ENCODE peak calls at places on chromosomes 16 and 17, in seven cellular contexts. One of them, this sample, is unnamed.

GRCh38 chr16:85460252-85460982 is 152.7 kb upstream of the GSE1 start:
- DNase-seq in AG04450: no peak
- DNase-seq in heart right ventricle: no peak
- DNase-seq in brain microvascular endothelial cell: no peak
- DNase-seq in left ventricle myocardium inferior: no peak
- DNase-seq in ovary: peak
- DNase-seq in choroid plexus epithelial cell: peak
- DNase-seq in this sample: peak

GRCh38 chr16:23072084-23072599 is 77.1 kb downstream of the USP31 start:
- DNase-seq in AG04450: peak
- DNase-seq in heart right ventricle: peak
- DNase-seq in brain microvascular endothelial cell: peak
- DNase-seq in left ventricle myocardium inferior: peak
- DNase-seq in ovary: peak
- DNase-seq in choroid plexus epithelial cell: peak
- DNase-seq in this sample: peak

GRCh38 chr16:19127205-19127604 is 13.4 kb downstream of the ITPRIPL2 start:
- DNase-seq in AG04450: no peak
- DNase-seq in heart right ventricle: no peak
- DNase-seq in brain microvascular endothelial cell: no peak
- DNase-seq in left ventricle myocardium inferior: no peak
- DNase-seq in ovary: no peak
- DNase-seq in choroid plexus epithelial cell: no peak
- DNase-seq in this sample: no peak

GRCh38 chr16:27127293-27127692 is 60.6 kb downstream of the C16orf82 start:
- DNase-seq in AG04450: peak
- DNase-seq in heart right ventricle: no peak
- DNase-seq in brain microvascular endothelial cell: peak
- DNase-seq in left ventricle myocardium inferior: no peak
- DNase-seq in ovary: no peak
- DNase-seq in choroid plexus epithelial cell: peak
- DNase-seq in this sample: no peak

GRCh38 chr17:49101054-49101534 is 31.5 kb upstream of the B4GALNT2 start:
- DNase-seq in AG04450: no peak
- DNase-seq in heart right ventricle: no peak
- DNase-seq in brain microvascular endothelial cell: peak
- DNase-seq in left ventricle myocardium inferior: no peak
- DNase-seq in ovary: no peak
- DNase-seq in choroid plexus epithelial cell: peak
- DNase-seq in this sample: no peak

GRCh38 chr17:19876524-19877161 is 8.9 kb upstream of the ULK2 start:
- DNase-seq in AG04450: no peak
- DNase-seq in heart right ventricle: peak
- DNase-seq in brain microvascular endothelial cell: no peak
- DNase-seq in left ventricle myocardium inferior: peak
- DNase-seq in ovary: no peak
- DNase-seq in choroid plexus epithelial cell: no peak
- DNase-seq in this sample: no peak

GRCh38 chr16:89422527-89422904 is 67.8 kb downstream of the ANKRD11 start:
- DNase-seq in AG04450: no peak
- DNase-seq in heart right ventricle: no peak
- DNase-seq in brain microvascular endothelial cell: peak
- DNase-seq in left ventricle myocardium inferior: no peak
- DNase-seq in ovary: no peak
- DNase-seq in choroid plexus epithelial cell: peak
- DNase-seq in this sample: peak

GRCh38 chr16:6189216-6189615 is 1091.6 kb upstream of the EEF2KMT start:
- DNase-seq in AG04450: no peak
- DNase-seq in heart right ventricle: no peak
- DNase-seq in brain microvascular endothelial cell: no peak
- DNase-seq in left ventricle myocardium inferior: no peak
- DNase-seq in ovary: no peak
- DNase-seq in choroid plexus epithelial cell: no peak
- DNase-seq in this sample: no peak

GRCh38 chr17:2172447-2172938 is 117.6 kb downstream of the HIC1 start:
- DNase-seq in AG04450: peak
- DNase-seq in heart right ventricle: peak
- DNase-seq in brain microvascular endothelial cell: peak
- DNase-seq in left ventricle myocardium inferior: peak
- DNase-seq in ovary: peak
- DNase-seq in choroid plexus epithelial cell: no peak
- DNase-seq in this sample: peak

GRCh38 chr17:61782683-61783082 is 80.6 kb downstream of the BRIP1 start:
- DNase-seq in AG04450: no peak
- DNase-seq in heart right ventricle: no peak
- DNase-seq in brain microvascular endothelial cell: no peak
- DNase-seq in left ventricle myocardium inferior: no peak
- DNase-seq in ovary: no peak
- DNase-seq in choroid plexus epithelial cell: no peak
- DNase-seq in this sample: no peak

GRCh38 chr17:61786088-61786487 is 77.2 kb downstream of the BRIP1 start:
- DNase-seq in AG04450: no peak
- DNase-seq in heart right ventricle: no peak
- DNase-seq in brain microvascular endothelial cell: no peak
- DNase-seq in left ventricle myocardium inferior: no peak
- DNase-seq in ovary: no peak
- DNase-seq in choroid plexus epithelial cell: no peak
- DNase-seq in this sample: no peak

GRCh38 chr17:61783120-61783519 is 80.2 kb downstream of the BRIP1 start:
- DNase-seq in AG04450: no peak
- DNase-seq in heart right ventricle: no peak
- DNase-seq in brain microvascular endothelial cell: no peak
- DNase-seq in left ventricle myocardium inferior: no peak
- DNase-seq in ovary: no peak
- DNase-seq in choroid plexus epithelial cell: no peak
- DNase-seq in this sample: no peak

GRCh38 chr17:61784510-61784909 is 78.8 kb downstream of the BRIP1 start:
- DNase-seq in AG04450: no peak
- DNase-seq in heart right ventricle: no peak
- DNase-seq in brain microvascular endothelial cell: no peak
- DNase-seq in left ventricle myocardium inferior: no peak
- DNase-seq in ovary: no peak
- DNase-seq in choroid plexus epithelial cell: no peak
- DNase-seq in this sample: no peak

DNA sequence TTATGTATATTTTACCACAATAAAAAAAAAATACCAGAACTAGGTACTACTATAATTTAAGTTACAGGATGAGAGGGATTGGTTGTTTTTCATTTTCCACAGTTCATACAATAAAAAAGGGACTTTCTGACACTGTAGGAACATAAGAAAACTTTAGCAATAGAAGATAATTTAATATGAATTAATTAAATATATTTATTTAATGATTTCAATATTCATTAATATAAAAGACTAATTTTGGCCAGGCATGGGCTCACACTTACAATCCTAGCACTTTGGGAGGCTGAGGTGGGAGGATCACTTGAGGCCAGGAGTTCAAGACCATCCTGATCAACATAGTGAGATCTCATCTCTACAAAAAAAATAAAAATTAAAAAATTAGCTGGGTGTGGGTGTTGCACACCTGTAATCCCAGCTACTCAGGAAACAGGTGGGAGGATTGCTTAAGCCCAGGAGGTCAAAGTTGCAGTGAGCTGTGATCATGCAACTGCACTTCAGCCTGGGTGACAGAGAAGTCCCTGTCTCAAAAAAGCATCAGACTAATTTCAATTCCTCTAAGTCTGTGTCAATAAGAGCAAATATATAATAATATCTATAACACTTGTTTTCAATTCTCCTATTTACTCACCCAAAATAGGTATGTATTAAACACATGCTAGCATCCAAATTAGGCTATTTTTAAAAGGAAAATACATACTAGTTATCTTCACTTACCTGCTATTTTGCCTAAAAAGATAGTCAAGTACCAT is 79.6 kb downstream of the BRIP1 start:
- DNase-seq in AG04450: no peak
- DNase-seq in heart right ventricle: no peak
- DNase-seq in brain microvascular endothelial cell: no peak
- DNase-seq in left ventricle myocardium inferior: no peak
- DNase-seq in ovary: no peak
- DNase-seq in choroid plexus epithelial cell: no peak
- DNase-seq in this sample: no peak
- H3K4me3 ChIP-seq in AG04450: no peak
- H3K4me3 ChIP-seq in heart right ventricle: no peak
- H3K4me3 ChIP-seq in brain microvascular endothelial cell: no peak
- H3K4me3 ChIP-seq in left ventricle myocardium inferior: no peak
- H3K4me3 ChIP-seq in ovary: no peak
- H3K4me3 ChIP-seq in choroid plexus epithelial cell: no peak
- H3K4me3 ChIP-seq in this sample: no peak

DNA sequence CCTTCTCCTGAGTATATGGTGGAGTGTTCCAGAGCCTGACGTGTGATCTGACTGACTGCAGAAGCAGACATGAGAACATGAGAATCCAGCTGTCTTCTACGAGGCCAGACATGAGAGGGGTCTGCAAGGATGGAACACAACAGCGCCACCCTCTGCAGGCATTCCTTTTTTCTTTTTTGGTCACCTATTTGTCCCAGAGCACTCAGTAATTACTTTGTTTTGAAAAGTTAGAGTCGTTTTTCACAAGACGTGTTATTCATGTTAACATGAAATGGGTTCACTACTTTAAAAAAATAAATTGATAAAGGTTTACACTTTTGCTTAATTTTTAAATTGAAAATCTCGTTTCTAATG is 43.8 kb upstream of the ATP2A3 start:
- DNase-seq in AG04450: no peak
- DNase-seq in heart right ventricle: no peak
- DNase-seq in brain microvascular endothelial cell: no peak
- DNase-seq in left ventricle myocardium inferior: no peak
- DNase-seq in ovary: no peak
- DNase-seq in choroid plexus epithelial cell: peak
- DNase-seq in this sample: no peak
- TF ChIP-seq CTCF in AG04450: peak
- TF ChIP-seq CTCF in heart right ventricle: no peak
- TF ChIP-seq CTCF in brain microvascular endothelial cell: peak
- TF ChIP-seq CTCF in left ventricle myocardium inferior: no peak
- TF ChIP-seq CTCF in ovary: no peak
- TF ChIP-seq CTCF in choroid plexus epithelial cell: peak
- TF ChIP-seq CTCF in this sample: no peak

GRCh38 chr17:45430738-45431530 is 1.7 kb downstream of the ARHGAP27 start:
- DNase-seq in AG04450: no peak
- DNase-seq in heart right ventricle: no peak
- DNase-seq in brain microvascular endothelial cell: no peak
- DNase-seq in left ventricle myocardium inferior: no peak
- DNase-seq in ovary: no peak
- DNase-seq in choroid plexus epithelial cell: peak
- DNase-seq in this sample: no peak

GRCh38 chr17:45429338-45430005 is 3.2 kb downstream of the ARHGAP27 start:
- DNase-seq in AG04450: no peak
- DNase-seq in heart right ventricle: no peak
- DNase-seq in brain microvascular endothelial cell: no peak
- DNase-seq in left ventricle myocardium inferior: no peak
- DNase-seq in ovary: no peak
- DNase-seq in choroid plexus epithelial cell: no peak
- DNase-seq in this sample: no peak

GRCh38 chr17:45428954-45429337 is 3.7 kb downstream of the ARHGAP27 start:
- DNase-seq in AG04450: no peak
- DNase-seq in heart right ventricle: no peak
- DNase-seq in brain microvascular endothelial cell: no peak
- DNase-seq in left ventricle myocardium inferior: no peak
- DNase-seq in ovary: no peak
- DNase-seq in choroid plexus epithelial cell: no peak
- DNase-seq in this sample: no peak

GRCh38 chr17:45431531-45432404 is 902 bp downstream of the ARHGAP27 start:
- DNase-seq in AG04450: no peak
- DNase-seq in heart right ventricle: peak
- DNase-seq in brain microvascular endothelial cell: no peak
- DNase-seq in left ventricle myocardium inferior: peak
- DNase-seq in ovary: no peak
- DNase-seq in choroid plexus epithelial cell: peak
- DNase-seq in this sample: peak

DNA sequence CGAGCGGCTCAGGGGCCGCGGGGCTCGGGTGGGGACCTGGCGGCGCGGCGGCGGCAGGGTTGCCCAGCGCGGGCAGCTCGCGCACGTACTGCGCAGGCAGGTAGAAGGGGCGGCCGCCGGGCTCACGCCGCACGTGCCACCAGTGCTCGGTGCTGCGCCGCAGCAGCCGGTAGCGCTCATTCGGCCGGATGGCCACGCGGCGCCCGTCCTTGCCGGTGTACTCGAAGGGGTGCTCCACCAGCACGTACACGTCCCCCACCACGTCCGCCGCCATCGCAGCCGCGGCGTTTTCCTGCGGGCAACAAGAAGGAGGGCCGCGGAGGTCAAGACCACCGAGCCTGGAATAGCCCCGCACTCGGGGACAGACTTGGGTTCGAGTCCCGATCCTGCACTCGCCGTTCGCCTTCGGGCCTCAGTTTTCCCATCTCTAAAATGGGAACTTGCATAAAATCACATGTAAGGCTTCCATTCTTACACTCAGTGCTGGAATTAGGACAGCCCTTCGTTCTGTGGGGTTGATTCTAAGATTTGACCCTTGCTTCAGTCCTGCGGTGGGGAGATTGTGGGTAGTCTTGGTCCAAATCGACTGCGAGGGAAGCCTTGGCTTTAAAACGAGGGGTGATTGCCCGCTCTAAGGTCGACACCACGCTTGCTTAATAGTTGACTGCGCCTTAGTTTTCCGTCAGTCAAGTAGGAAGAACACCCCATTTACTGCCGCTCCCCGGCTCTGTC is 2.5 kb downstream of the ARHGAP27 start:
- DNase-seq in AG04450: no peak
- DNase-seq in heart right ventricle: no peak
- DNase-seq in brain microvascular endothelial cell: no peak
- DNase-seq in left ventricle myocardium inferior: no peak
- DNase-seq in ovary: no peak
- DNase-seq in choroid plexus epithelial cell: no peak
- DNase-seq in this sample: no peak
- H3K4me3 ChIP-seq in AG04450: no peak
- H3K4me3 ChIP-seq in heart right ventricle: no peak
- H3K4me3 ChIP-seq in brain microvascular endothelial cell: peak
- H3K4me3 ChIP-seq in left ventricle myocardium inferior: peak
- H3K4me3 ChIP-seq in ovary: no peak
- H3K4me3 ChIP-seq in choroid plexus epithelial cell: peak
- H3K4me3 ChIP-seq in this sample: no peak

DNA sequence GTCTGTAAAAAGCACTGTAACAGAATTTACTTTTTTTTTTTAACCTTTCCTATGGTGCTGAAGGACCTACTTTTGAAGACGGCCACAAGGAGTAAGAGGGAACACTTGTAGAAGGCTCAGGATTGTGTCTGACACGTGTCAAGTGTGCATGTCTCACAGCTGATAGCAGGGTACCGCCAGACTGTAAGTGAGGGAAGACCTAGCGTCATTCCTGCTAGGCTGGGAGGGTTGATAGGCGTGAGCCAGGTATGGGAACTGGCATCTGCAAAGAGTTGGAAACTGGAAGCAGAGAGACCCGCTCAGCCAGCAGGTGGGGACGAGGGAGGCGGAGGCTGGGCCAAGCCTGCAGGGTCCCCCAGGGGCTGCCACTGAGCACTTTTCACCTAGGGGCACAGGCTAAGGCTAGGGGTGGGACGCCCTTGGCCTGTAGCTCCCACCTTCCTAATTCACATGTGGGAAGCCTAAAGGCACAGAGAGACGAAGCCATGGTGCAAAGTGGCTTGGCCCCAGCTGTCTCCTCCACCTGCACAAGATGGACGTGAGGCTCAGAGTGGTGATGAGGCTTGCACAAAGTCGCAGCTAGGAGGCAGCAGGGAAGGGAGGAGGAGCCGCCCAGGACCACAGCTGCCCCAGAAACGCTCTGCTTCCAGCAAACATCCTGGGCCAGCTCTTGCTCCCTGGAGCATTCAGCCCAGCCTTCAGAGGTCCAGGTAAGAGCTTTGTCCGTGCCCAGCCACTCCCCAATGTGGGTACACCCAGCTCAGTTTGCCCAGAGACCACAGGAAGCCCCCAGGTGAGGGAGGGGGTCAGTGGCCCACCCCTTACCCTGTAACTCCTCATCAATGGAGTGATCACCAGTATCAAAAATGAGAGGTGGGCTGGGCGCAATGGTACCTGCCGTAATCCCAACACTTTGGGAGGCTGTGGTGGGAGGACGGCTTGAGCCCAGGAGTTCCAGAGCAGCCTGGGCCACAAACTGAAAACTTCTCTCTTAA is 18.9 kb downstream of the VASN start:
- DNase-seq in AG04450: no peak
- DNase-seq in heart right ventricle: no peak
- DNase-seq in brain microvascular endothelial cell: no peak
- DNase-seq in left ventricle myocardium inferior: no peak
- DNase-seq in ovary: no peak
- DNase-seq in choroid plexus epithelial cell: no peak
- DNase-seq in this sample: no peak
- TF ChIP-seq CTCF in AG04450: peak
- TF ChIP-seq CTCF in heart right ventricle: no peak
- TF ChIP-seq CTCF in brain microvascular endothelial cell: peak
- TF ChIP-seq CTCF in left ventricle myocardium inferior: no peak
- TF ChIP-seq CTCF in ovary: no peak
- TF ChIP-seq CTCF in choroid plexus epithelial cell: peak
- TF ChIP-seq CTCF in this sample: peak

This sample was measured in fibroblast of mammary gland.